ENCODE peak calls at places on chromosomes 6 and 20, in ten cellular contexts. One of them, this sample, is unnamed.

GRCh38 chr6:112203577-112204349 is 50.6 kb downstream of the LAMA4 start:
- DNase-seq in HFF-Myc: no peak
- DNase-seq in fibroblast of the aortic adventitia: peak; percentile 82
- DNase-seq in fibroblast of pulmonary artery: peak; percentile 90
- DNase-seq in osteoblast: no peak
- DNase-seq in IMR-90: peak; percentile 95
- DNase-seq in GM23338: no peak
- DNase-seq in tibial artery: no peak
- DNase-seq in body of pancreas: no peak
- DNase-seq in lower leg skin: no peak
- DNase-seq in this sample: no peak

GRCh38 chr20:57904706-57905105 is 194.9 kb upstream of the PMEPA1 start:
- DNase-seq in IMR-90: no peak
- DNase-seq in lower leg skin: no peak
- DNase-seq in fibroblast of the aortic adventitia: no peak
- DNase-seq in GM23338: no peak
- DNase-seq in fibroblast of pulmonary artery: no peak
- DNase-seq in HFF-Myc: no peak
- DNase-seq in osteoblast: no peak
- DNase-seq in body of pancreas: no peak
- DNase-seq in tibial artery: no peak
- DNase-seq in this sample: no peak

GRCh38 chr20:37331060-37331857 is 14.7 kb upstream of the SRC start:
- DNase-seq in lower leg skin: no peak
- DNase-seq in body of pancreas: no peak
- DNase-seq in IMR-90: no peak
- DNase-seq in fibroblast of the aortic adventitia: no peak
- DNase-seq in tibial artery: no peak
- DNase-seq in osteoblast: peak; percentile 68
- DNase-seq in fibroblast of pulmonary artery: no peak
- DNase-seq in HFF-Myc: no peak
- DNase-seq in GM23338: no peak
- DNase-seq in this sample: no peak

GRCh38 chr6:27532820-27533538 is 60.1 kb upstream of the ZNF184 start:
- DNase-seq in lower leg skin: no peak
- DNase-seq in HFF-Myc: no peak
- DNase-seq in fibroblast of pulmonary artery: peak; percentile 39
- DNase-seq in IMR-90: peak; percentile 46
- DNase-seq in body of pancreas: no peak
- DNase-seq in tibial artery: no peak
- DNase-seq in osteoblast: no peak
- DNase-seq in GM23338: peak; percentile 36
- DNase-seq in fibroblast of the aortic adventitia: no peak
- DNase-seq in this sample: no peak

GRCh38 chr6:123777554-123777953 is 26.1 kb upstream of the NKAIN2 start:
- DNase-seq in tibial artery: no peak
- DNase-seq in fibroblast of the aortic adventitia: peak; percentile 25
- DNase-seq in GM23338: no peak
- DNase-seq in body of pancreas: no peak
- DNase-seq in HFF-Myc: no peak
- DNase-seq in osteoblast: no peak
- DNase-seq in IMR-90: peak; percentile 1
- DNase-seq in fibroblast of pulmonary artery: peak; percentile 36
- DNase-seq in lower leg skin: no peak
- DNase-seq in this sample: no peak

GRCh38 chr6:53359843-53360834 is 11.4 kb upstream of the ELOVL5 start:
- DNase-seq in osteoblast: peak; percentile 76
- DNase-seq in fibroblast of the aortic adventitia: peak; percentile 53
- DNase-seq in IMR-90: peak; percentile 13
- DNase-seq in fibroblast of pulmonary artery: peak; percentile 39
- DNase-seq in HFF-Myc: no peak
- DNase-seq in tibial artery: no peak
- DNase-seq in lower leg skin: no peak
- DNase-seq in GM23338: no peak
- DNase-seq in body of pancreas: no peak
- DNase-seq in this sample: no peak

GRCh38 chr6:144723431-144723830 is 438.3 kb downstream of the UTRN start:
- DNase-seq in osteoblast: no peak
- DNase-seq in HFF-Myc: no peak
- DNase-seq in IMR-90: no peak
- DNase-seq in body of pancreas: no peak
- DNase-seq in lower leg skin: no peak
- DNase-seq in tibial artery: no peak
- DNase-seq in fibroblast of pulmonary artery: no peak
- DNase-seq in GM23338: no peak
- DNase-seq in fibroblast of the aortic adventitia: no peak
- DNase-seq in this sample: no peak

GRCh38 chr6:18016698-18017097 is 29.3 kb upstream of the KIF13A start:
- DNase-seq in lower leg skin: no peak
- DNase-seq in body of pancreas: no peak
- DNase-seq in GM23338: no peak
- DNase-seq in osteoblast: peak; percentile 67
- DNase-seq in fibroblast of the aortic adventitia: no peak
- DNase-seq in fibroblast of pulmonary artery: no peak
- DNase-seq in IMR-90: no peak
- DNase-seq in HFF-Myc: no peak
- DNase-seq in tibial artery: no peak
- DNase-seq in this sample: no peak

GRCh38 chr6:38391206-38391908 is 248.4 kb downstream of the BTBD9 start:
- DNase-seq in osteoblast: no peak
- DNase-seq in tibial artery: no peak
- DNase-seq in HFF-Myc: no peak
- DNase-seq in lower leg skin: no peak
- DNase-seq in GM23338: peak; percentile 40
- DNase-seq in fibroblast of the aortic adventitia: no peak
- DNase-seq in fibroblast of pulmonary artery: no peak
- DNase-seq in body of pancreas: no peak
- DNase-seq in IMR-90: peak; percentile 55
- DNase-seq in this sample: no peak

GRCh38 chr6:82078286-82078908 is 169.1 kb downstream of the IBTK start:
- DNase-seq in body of pancreas: no peak
- DNase-seq in fibroblast of the aortic adventitia: no peak
- DNase-seq in osteoblast: no peak
- DNase-seq in lower leg skin: no peak
- DNase-seq in fibroblast of pulmonary artery: no peak
- DNase-seq in IMR-90: no peak
- DNase-seq in HFF-Myc: no peak
- DNase-seq in GM23338: no peak
- DNase-seq in tibial artery: no peak
- DNase-seq in this sample: no peak

GRCh38 chr6:128333581-128334223 is 186.7 kb downstream of the PTPRK start:
- DNase-seq in IMR-90: no peak
- DNase-seq in osteoblast: no peak
- DNase-seq in fibroblast of pulmonary artery: no peak
- DNase-seq in fibroblast of the aortic adventitia: peak; percentile 52
- DNase-seq in tibial artery: no peak
- DNase-seq in HFF-Myc: no peak
- DNase-seq in GM23338: no peak
- DNase-seq in lower leg skin: no peak
- DNase-seq in body of pancreas: no peak
- DNase-seq in this sample: no peak

GRCh38 chr6:128323011-128323410 is 197.4 kb downstream of the PTPRK start:
- DNase-seq in IMR-90: no peak
- DNase-seq in body of pancreas: no peak
- DNase-seq in fibroblast of pulmonary artery: no peak
- DNase-seq in HFF-Myc: no peak
- DNase-seq in fibroblast of the aortic adventitia: no peak
- DNase-seq in osteoblast: no peak
- DNase-seq in tibial artery: no peak
- DNase-seq in GM23338: no peak
- DNase-seq in lower leg skin: no peak
- DNase-seq in this sample: no peak

GRCh38 chr6:128327890-128328289 is 192.5 kb downstream of the PTPRK start:
- DNase-seq in IMR-90: peak; percentile 16
- DNase-seq in HFF-Myc: no peak
- DNase-seq in lower leg skin: no peak
- DNase-seq in body of pancreas: peak; percentile 9
- DNase-seq in fibroblast of the aortic adventitia: peak; percentile 63
- DNase-seq in osteoblast: no peak
- DNase-seq in tibial artery: no peak
- DNase-seq in fibroblast of pulmonary artery: peak; percentile 56
- DNase-seq in GM23338: peak; percentile 83
- DNase-seq in this sample: no peak
- TF ChIP-seq CTCF in IMR-90: peak; percentile 42
- TF ChIP-seq CTCF in HFF-Myc: peak; percentile 38
- TF ChIP-seq CTCF in lower leg skin: no peak
- TF ChIP-seq CTCF in body of pancreas: peak; percentile 20
- TF ChIP-seq CTCF in fibroblast of the aortic adventitia: peak; percentile 57
- TF ChIP-seq CTCF in osteoblast: peak; percentile 38
- TF ChIP-seq CTCF in tibial artery: no peak
- TF ChIP-seq CTCF in fibroblast of pulmonary artery: peak; percentile 46
- TF ChIP-seq CTCF in GM23338: peak; percentile 82
- TF ChIP-seq CTCF in this sample: peak; percentile 42

DNA sequence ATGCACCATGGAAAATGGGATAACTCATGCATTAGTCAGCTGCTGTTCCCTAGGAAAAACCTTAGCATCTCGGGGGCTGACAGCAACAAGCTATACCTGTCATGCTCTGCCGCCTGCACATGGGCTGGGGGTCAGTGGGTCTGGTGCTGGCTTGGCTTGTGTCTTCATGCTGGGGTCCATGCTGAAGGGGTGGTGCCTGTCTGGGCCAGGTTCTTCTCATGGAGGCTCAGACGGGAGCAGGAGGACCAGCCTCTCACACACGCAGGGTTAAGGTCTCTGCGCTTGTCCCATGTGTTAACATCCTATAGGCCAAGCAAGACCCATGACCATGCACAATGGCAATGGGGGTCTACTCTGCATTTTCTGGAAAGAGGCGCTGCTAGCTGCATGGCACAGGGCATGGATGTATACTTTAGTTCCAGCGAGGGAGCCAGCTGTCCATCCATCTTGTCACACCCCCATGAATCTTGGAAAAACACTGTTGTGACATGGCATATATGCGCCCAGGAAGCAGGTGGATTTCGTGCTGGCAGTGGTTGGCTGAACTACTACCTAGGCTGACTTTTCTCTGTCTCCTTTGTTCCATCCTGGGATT is 24.6 kb upstream of the CST3 start:
- DNase-seq in HFF-Myc: no peak
- DNase-seq in fibroblast of the aortic adventitia: no peak
- DNase-seq in tibial artery: no peak
- DNase-seq in fibroblast of pulmonary artery: no peak
- DNase-seq in osteoblast: no peak
- DNase-seq in GM23338: no peak
- DNase-seq in body of pancreas: no peak
- DNase-seq in lower leg skin: peak; percentile 52
- DNase-seq in IMR-90: no peak
- DNase-seq in this sample: no peak
- H3K4me3 ChIP-seq in HFF-Myc: no peak overlapping the region
- H3K4me3 ChIP-seq in fibroblast of the aortic adventitia: no peak overlapping the region
- H3K4me3 ChIP-seq in tibial artery: no peak overlapping the region
- H3K4me3 ChIP-seq in fibroblast of pulmonary artery: no peak overlapping the region
- H3K4me3 ChIP-seq in osteoblast: no peak overlapping the region
- H3K4me3 ChIP-seq in GM23338: no peak overlapping the region
- H3K4me3 ChIP-seq in body of pancreas: no peak overlapping the region
- H3K4me3 ChIP-seq in lower leg skin: no peak overlapping the region
- H3K4me3 ChIP-seq in IMR-90: no peak overlapping the region
- H3K4me3 ChIP-seq in this sample: no peak overlapping the region

GRCh38 chr6:25180630-25181375 is 98.4 kb upstream of the CARMIL1 start:
- DNase-seq in fibroblast of the aortic adventitia: no peak
- DNase-seq in tibial artery: no peak
- DNase-seq in body of pancreas: no peak
- DNase-seq in IMR-90: no peak
- DNase-seq in GM23338: no peak
- DNase-seq in osteoblast: peak; percentile 76
- DNase-seq in HFF-Myc: no peak
- DNase-seq in lower leg skin: peak; percentile 85
- DNase-seq in fibroblast of pulmonary artery: no peak
- DNase-seq in this sample: no peak

GRCh38 chr6:25178336-25178735 is 100.8 kb upstream of the CARMIL1 start:
- DNase-seq in tibial artery: no peak
- DNase-seq in fibroblast of pulmonary artery: no peak
- DNase-seq in IMR-90: no peak
- DNase-seq in fibroblast of the aortic adventitia: no peak
- DNase-seq in HFF-Myc: no peak
- DNase-seq in GM23338: no peak
- DNase-seq in lower leg skin: no peak
- DNase-seq in osteoblast: no peak
- DNase-seq in body of pancreas: no peak
- DNase-seq in this sample: no peak

GRCh38 chr6:25179051-25179778 is 100.0 kb upstream of the CARMIL1 start:
- DNase-seq in osteoblast: peak; percentile 75
- DNase-seq in GM23338: no peak
- DNase-seq in tibial artery: no peak
- DNase-seq in HFF-Myc: no peak
- DNase-seq in fibroblast of pulmonary artery: peak; percentile 90
- DNase-seq in IMR-90: peak; percentile 68
- DNase-seq in body of pancreas: no peak
- DNase-seq in fibroblast of the aortic adventitia: peak; percentile 85
- DNase-seq in lower leg skin: no peak
- DNase-seq in this sample: peak; percentile 75

GRCh38 chr6:25177629-25178028 is 101.5 kb upstream of the CARMIL1 start:
- DNase-seq in lower leg skin: no peak
- DNase-seq in fibroblast of the aortic adventitia: no peak
- DNase-seq in GM23338: no peak
- DNase-seq in fibroblast of pulmonary artery: no peak
- DNase-seq in HFF-Myc: no peak
- DNase-seq in tibial artery: no peak
- DNase-seq in body of pancreas: no peak
- DNase-seq in IMR-90: no peak
- DNase-seq in osteoblast: no peak
- DNase-seq in this sample: no peak

GRCh38 chr6:25181923-25182322 is 97.3 kb upstream of the CARMIL1 start:
- DNase-seq in fibroblast of the aortic adventitia: no peak
- DNase-seq in tibial artery: no peak
- DNase-seq in fibroblast of pulmonary artery: peak; percentile 26
- DNase-seq in lower leg skin: no peak
- DNase-seq in body of pancreas: no peak
- DNase-seq in HFF-Myc: no peak
- DNase-seq in IMR-90: peak; percentile 11
- DNase-seq in GM23338: no peak
- DNase-seq in osteoblast: no peak
- DNase-seq in this sample: no peak
- TF ChIP-seq CTCF in fibroblast of the aortic adventitia: no peak
- TF ChIP-seq CTCF in tibial artery: no peak
- TF ChIP-seq CTCF in fibroblast of pulmonary artery: no peak
- TF ChIP-seq CTCF in lower leg skin: no peak
- TF ChIP-seq CTCF in body of pancreas: no peak
- TF ChIP-seq CTCF in HFF-Myc: no peak
- TF ChIP-seq CTCF in IMR-90: peak; percentile 6
- TF ChIP-seq CTCF in GM23338: no peak
- TF ChIP-seq CTCF in osteoblast: no peak
- TF ChIP-seq CTCF in this sample: no peak

DNA sequence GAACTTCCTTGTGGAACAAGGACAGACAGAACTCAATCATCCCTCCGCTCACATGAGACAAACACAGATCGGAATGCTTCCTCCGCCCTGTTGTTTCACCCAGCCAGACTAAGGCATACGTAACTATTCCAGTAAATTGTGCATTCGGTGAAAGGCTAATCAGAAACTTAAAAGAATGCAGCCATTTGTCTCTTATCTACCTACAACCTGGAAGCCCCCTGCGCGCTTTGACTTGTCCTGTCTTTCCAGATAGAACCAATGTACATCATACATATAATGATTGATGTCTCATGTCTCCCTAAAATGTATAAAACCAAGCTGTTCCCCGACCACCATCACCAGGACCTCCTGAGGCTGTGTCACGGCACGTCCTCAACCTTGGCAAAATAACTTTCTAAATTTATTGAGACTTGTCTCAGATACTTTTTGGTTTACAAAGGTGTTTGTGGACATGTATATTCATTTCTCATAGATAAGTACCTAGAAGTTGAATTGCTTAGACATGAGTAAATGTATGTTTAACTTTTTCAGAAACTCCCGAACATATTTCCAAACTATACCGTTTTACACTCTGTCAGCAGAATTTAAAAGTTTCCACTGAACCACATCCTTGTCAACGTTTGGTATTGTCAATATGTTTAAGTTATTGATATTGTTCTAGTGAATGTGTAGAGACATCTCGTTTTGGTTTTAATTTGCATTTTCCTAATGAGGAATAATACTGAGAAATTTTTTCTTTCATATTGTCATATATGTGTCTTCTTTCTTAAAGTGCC is 197.6 kb upstream of the THBS2 start:
- DNase-seq in tibial artery: no peak
- DNase-seq in osteoblast: no peak
- DNase-seq in fibroblast of the aortic adventitia: no peak
- DNase-seq in GM23338: no peak
- DNase-seq in HFF-Myc: no peak
- DNase-seq in IMR-90: no peak
- DNase-seq in body of pancreas: no peak
- DNase-seq in lower leg skin: no peak
- DNase-seq in fibroblast of pulmonary artery: peak; percentile 18
- DNase-seq in this sample: no peak
- H3K4me3 ChIP-seq in tibial artery: peak overlapping the region; percentile 44
- H3K4me3 ChIP-seq in osteoblast: peak overlapping the region; percentile 63
- H3K4me3 ChIP-seq in fibroblast of the aortic adventitia: no peak overlapping the region
- H3K4me3 ChIP-seq in GM23338: no peak overlapping the region
- H3K4me3 ChIP-seq in HFF-Myc: no peak overlapping the region
- H3K4me3 ChIP-seq in IMR-90: no peak overlapping the region
- H3K4me3 ChIP-seq in body of pancreas: no peak overlapping the region
- H3K4me3 ChIP-seq in lower leg skin: no peak overlapping the region
- H3K4me3 ChIP-seq in fibroblast of pulmonary artery: peak overlapping the region; percentile 47
- H3K4me3 ChIP-seq in this sample: no peak overlapping the region

This sample was measured in BJ.